ENCODE peak calls at places on chromosomes 7 and 10, in six cellular contexts. E, G, Z, J, O and D are unnamed samples.

GRCh38 chr7:36287371-36288241 is 102.1 kb upstream of the ANLN start:
- DNase-seq in E (no peak), G (peak; percentile 39), Z (peak; percentile 46), J (no peak), O (no peak), D (no peak)

GRCh38 chr10:11557513-11557912 is 53.9 kb downstream of the USP6NL start:
- DNase-seq in E (no peak), G (no peak), Z (no peak), J (no peak), O (no peak), D (no peak)

GRCh38 chr7:138797715-138798320 is at the start of the genes ATP6V0A4 and TMEM213:
- DNase-seq in E (no peak), G (no peak), Z (no peak), J (no peak), O (no peak), D (no peak)

GRCh38 chr7:30470163-30470770 is 8.3 kb downstream of the NOD1 start:
- DNase-seq in E (peak; percentile 65), G (no peak), Z (peak; percentile 52), J (no peak), O (peak; percentile 69), D (peak; percentile 18)

GRCh38 chr7:130838738-130839137 is 104.7 kb upstream of the KLF14 start:
- DNase-seq in E (peak; percentile 99), G (no peak), Z (no peak), J (no peak), O (peak; percentile 62), D (no peak)

GRCh38 chr10:15124908-15125307 is 27.8 kb downstream of the RPP38 start:
- DNase-seq in E (no peak), G (no peak), Z (no peak), J (no peak), O (no peak), D (no peak)

GRCh38 chr10:100025528-100026070 is 15.9 kb upstream of the DNMBP start:
- DNase-seq in E (no peak), G (no peak), Z (no peak), J (no peak), O (no peak), D (no peak)

GRCh38 chr7:44338600-44338999 is 13.2 kb upstream of the CAMK2B start:
- DNase-seq in E (no peak), G (no peak), Z (no peak), J (no peak), O (no peak), D (no peak)

GRCh38 chr10:110504111-110504735 is 6.5 kb downstream of the DUSP5 start:
- DNase-seq in E (peak; percentile 91), G (no peak), Z (peak; percentile 60), J (peak; percentile 58), O (peak; percentile 94), D (peak; percentile 80)

GRCh38 chr7:5773661-5774086 is 7.8 kb downstream of the RNF216 start:
- DNase-seq in E (peak; percentile 89), G (no peak), Z (peak; percentile 13), J (no peak), O (peak; percentile 93), D (peak; percentile 66)

GRCh38 chr7:141748401-141748800 is 10.2 kb downstream of the SSBP1 start:
- DNase-seq in E (no peak), G (no peak), Z (no peak), J (no peak), O (no peak), D (no peak)

GRCh38 chr7:155251831-155252230 is 45.8 kb upstream of the INSIG1 start:
- DNase-seq in E (no peak), G (no peak), Z (peak; percentile 68), J (no peak), O (no peak), D (no peak)
- TF ChIP-seq POLR2A in E (no peak), G (no peak), Z (peak; percentile 30), J (no peak), O (no peak), D (no peak)

GRCh38 chr10:38094158-38094922 is at the start of gene ZNF37A:
- DNase-seq in E (peak; percentile 97), G (peak; percentile 97), Z (peak; percentile 97), J (peak; percentile 62), O (peak; percentile 96), D (peak; percentile 96)
- TF ChIP-seq POLR2A in E (peak; percentile 49), G (peak; percentile 70), Z (peak; percentile 81), J (no peak), O (peak; percentile 65), D (peak; percentile 73)

GRCh38 chr10:131211146-131211545 is 100.4 kb downstream of the TCERG1L start:
- DNase-seq in E (no peak), G (no peak), Z (no peak), J (no peak), O (no peak), D (no peak)
- TF ChIP-seq POLR2A in E (no peak), G (no peak), Z (no peak), J (no peak), O (no peak), D (no peak)

GRCh38 chr7:108331971-108332370 is 124.3 kb downstream of the NRCAM start:
- DNase-seq in E (no peak), G (no peak), Z (no peak), J (no peak), O (no peak), D (no peak)
- TF ChIP-seq POLR2A in E (no peak), G (no peak), Z (no peak), J (no peak), O (no peak), D (no peak)

DNA sequence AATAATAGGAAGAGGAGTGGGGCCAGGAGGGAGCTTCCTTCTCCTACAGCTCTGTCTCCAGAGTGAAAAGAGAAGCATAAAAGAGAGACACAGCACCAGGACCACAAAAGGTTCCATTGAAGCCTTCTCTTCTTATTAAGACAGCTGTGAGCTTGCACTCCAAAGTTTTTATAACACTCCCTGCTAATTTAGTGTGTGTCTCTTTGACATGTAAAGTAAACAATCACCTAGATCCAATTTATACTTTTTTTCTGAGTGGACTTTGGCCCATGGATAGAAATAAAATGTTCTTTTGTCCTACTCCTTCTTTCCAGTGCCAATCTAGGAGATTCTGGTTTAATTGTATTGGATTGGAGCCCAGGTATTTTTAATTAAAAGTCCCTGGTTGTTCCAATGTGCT is at the start of gene CYP2C8:
- DNase-seq in E (no peak), G (no peak), Z (no peak), J (no peak), O (no peak), D (no peak)
- TF ChIP-seq POLR2A in E (no peak), G (no peak), Z (no peak), J (no peak), O (no peak), D (no peak)

DNA sequence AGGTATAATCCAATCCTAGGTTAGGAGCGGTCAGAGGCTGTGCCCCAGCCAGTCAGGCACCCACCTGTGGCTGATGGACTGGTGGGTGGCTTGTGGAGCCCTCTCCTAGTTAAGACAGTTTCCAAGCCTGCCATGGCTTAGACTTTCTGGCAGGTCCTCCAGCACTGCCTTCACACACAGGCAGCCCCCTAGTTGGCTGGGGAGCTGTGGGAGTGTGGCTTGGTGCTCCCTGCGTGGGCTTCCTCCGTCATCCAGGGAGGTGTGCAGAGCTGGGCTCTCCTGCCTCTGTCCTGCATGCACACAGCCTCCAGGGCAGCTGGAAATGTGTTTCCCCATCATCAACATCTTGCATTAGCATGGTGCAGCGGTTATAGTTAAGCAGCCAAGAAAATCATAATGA is 84.3 kb upstream of the RHEB start:
- DNase-seq in E (no peak), G (no peak), Z (no peak), J (no peak), O (no peak), D (no peak)
- TF ChIP-seq POLR2A in E (no peak), G (no peak), Z (no peak), J (no peak), O (no peak), D (no peak)

GRCh38 chr7:20141666-20142065 is 75.5 kb downstream of the MACC1 start:
- DNase-seq in E (peak; percentile 39), G (no peak), Z (peak; percentile 12), J (no peak), O (no peak), D (no peak)
- TF ChIP-seq POLR2A in E (no peak), G (no peak), Z (no peak), J (no peak), O (no peak), D (no peak)